ENCODE peak calls at places on chromosome 16, in seven cellular contexts. One of them, this sample, is unnamed. For H3K27me3, the result is how much of the 10 kb centered on the place peaks cover.

GRCh38 chr16:54055864-54056263 is 230.7 kb downstream of the IRX3 start:
- DNase-seq in heart left ventricle: no peak
- DNase-seq in colonic mucosa: no peak
- DNase-seq in H9: no peak
- DNase-seq in uterus: no peak
- DNase-seq in upper lobe of right lung: no peak
- DNase-seq in transverse colon: no peak
- DNase-seq in this sample: no peak

GRCh38 chr16:88810166-88810867 is 1.4 kb downstream of the APRT start:
- DNase-seq in transverse colon: no peak
- DNase-seq in upper lobe of right lung: peak
- DNase-seq in uterus: no peak
- DNase-seq in colonic mucosa: no peak
- DNase-seq in heart left ventricle: peak
- DNase-seq in H9: peak
- DNase-seq in this sample: no peak

GRCh38 chr16:1125471-1125870 is 27.4 kb upstream of the CACNA1H start:
- DNase-seq in uterus: no peak
- DNase-seq in upper lobe of right lung: no peak
- DNase-seq in transverse colon: peak
- DNase-seq in H9: no peak
- DNase-seq in heart left ventricle: no peak
- DNase-seq in colonic mucosa: no peak
- DNase-seq in this sample: no peak

GRCh38 chr16:22670551-22670970 is 143.4 kb upstream of the HS3ST2 start:
- DNase-seq in colonic mucosa: no peak
- DNase-seq in upper lobe of right lung: no peak
- DNase-seq in H9: peak
- DNase-seq in uterus: no peak
- DNase-seq in heart left ventricle: no peak
- DNase-seq in transverse colon: no peak
- DNase-seq in this sample: no peak

GRCh38 chr16:21501869-21502667 is 97.3 kb upstream of the METTL9 start:
- DNase-seq in uterus: peak
- DNase-seq in transverse colon: peak
- DNase-seq in H9: peak
- DNase-seq in heart left ventricle: peak
- DNase-seq in colonic mucosa: peak
- DNase-seq in upper lobe of right lung: peak
- DNase-seq in this sample: peak

GRCh38 chr16:8713635-8714097 is 39.2 kb downstream of the ABAT start:
- DNase-seq in transverse colon: no peak
- DNase-seq in uterus: no peak
- DNase-seq in heart left ventricle: no peak
- DNase-seq in H9: no peak
- DNase-seq in upper lobe of right lung: no peak
- DNase-seq in colonic mucosa: no peak
- DNase-seq in this sample: no peak

GRCh38 chr16:22016927-22017326 is 9.0 kb downstream of the MOSMO start:
- DNase-seq in transverse colon: no peak
- DNase-seq in upper lobe of right lung: no peak
- DNase-seq in uterus: no peak
- DNase-seq in heart left ventricle: no peak
- DNase-seq in colonic mucosa: no peak
- DNase-seq in H9: no peak
- DNase-seq in this sample: no peak

GRCh38 chr16:19481291-19481690 is 40.6 kb downstream of the GDE1 start:
- DNase-seq in heart left ventricle: no peak
- DNase-seq in transverse colon: no peak
- DNase-seq in upper lobe of right lung: no peak
- DNase-seq in colonic mucosa: no peak
- DNase-seq in uterus: no peak
- DNase-seq in H9: no peak
- DNase-seq in this sample: no peak

GRCh38 chr16:83409347-83409746 is 398.4 kb upstream of the HSBP1 start:
- DNase-seq in uterus: no peak
- DNase-seq in upper lobe of right lung: no peak
- DNase-seq in colonic mucosa: no peak
- DNase-seq in transverse colon: no peak
- DNase-seq in heart left ventricle: no peak
- DNase-seq in H9: no peak
- DNase-seq in this sample: no peak

GRCh38 chr16:10605636-10606035 is 25.2 kb upstream of the EMP2 start:
- DNase-seq in uterus: no peak
- DNase-seq in upper lobe of right lung: no peak
- DNase-seq in heart left ventricle: no peak
- DNase-seq in colonic mucosa: no peak
- DNase-seq in H9: no peak
- DNase-seq in transverse colon: no peak
- DNase-seq in this sample: no peak

GRCh38 chr16:31876955-31877828 is 3.6 kb downstream of the ZNF267 start:
- DNase-seq in upper lobe of right lung: no peak
- DNase-seq in uterus: no peak
- DNase-seq in H9: no peak
- DNase-seq in transverse colon: no peak
- DNase-seq in colonic mucosa: no peak
- DNase-seq in heart left ventricle: no peak
- DNase-seq in this sample: peak

GRCh38 chr16:89599902-89600301 is 13.5 kb upstream of the DPEP1 start:
- DNase-seq in colonic mucosa: no peak
- DNase-seq in heart left ventricle: no peak
- DNase-seq in uterus: no peak
- DNase-seq in upper lobe of right lung: no peak
- DNase-seq in transverse colon: no peak
- DNase-seq in H9: no peak
- DNase-seq in this sample: no peak

GRCh38 chr16:54236761-54237160 is 49.8 kb downstream of the IRX3 start:
- DNase-seq in heart left ventricle: no peak
- DNase-seq in H9: no peak
- DNase-seq in upper lobe of right lung: no peak
- DNase-seq in colonic mucosa: no peak
- DNase-seq in transverse colon: no peak
- DNase-seq in uterus: no peak
- DNase-seq in this sample: no peak

GRCh38 chr16:46817961-46818360 is 13.0 kb downstream of the C16orf87 start:
- DNase-seq in heart left ventricle: no peak
- DNase-seq in transverse colon: no peak
- DNase-seq in colonic mucosa: no peak
- DNase-seq in H9: no peak
- DNase-seq in uterus: no peak
- DNase-seq in upper lobe of right lung: no peak
- DNase-seq in this sample: no peak

GRCh38 chr16:87620201-87620495 is 17.8 kb downstream of the JPH3 start:
- DNase-seq in uterus: no peak
- DNase-seq in transverse colon: no peak
- DNase-seq in upper lobe of right lung: no peak
- DNase-seq in H9: peak
- DNase-seq in colonic mucosa: no peak
- DNase-seq in heart left ventricle: no peak
- DNase-seq in this sample: no peak

GRCh38 chr16:89598199-89598598 is 15.2 kb upstream of the DPEP1 start:
- DNase-seq in heart left ventricle: no peak
- DNase-seq in upper lobe of right lung: no peak
- DNase-seq in colonic mucosa: no peak
- DNase-seq in uterus: no peak
- DNase-seq in H9: no peak
- DNase-seq in transverse colon: no peak
- DNase-seq in this sample: no peak

GRCh38 chr16:3129137-3130131 is 5.4 kb upstream of the ZNF213 start:
- DNase-seq in upper lobe of right lung: peak
- DNase-seq in H9: peak
- DNase-seq in colonic mucosa: peak
- DNase-seq in heart left ventricle: peak
- DNase-seq in transverse colon: peak
- DNase-seq in uterus: peak
- DNase-seq in this sample: peak

DNA sequence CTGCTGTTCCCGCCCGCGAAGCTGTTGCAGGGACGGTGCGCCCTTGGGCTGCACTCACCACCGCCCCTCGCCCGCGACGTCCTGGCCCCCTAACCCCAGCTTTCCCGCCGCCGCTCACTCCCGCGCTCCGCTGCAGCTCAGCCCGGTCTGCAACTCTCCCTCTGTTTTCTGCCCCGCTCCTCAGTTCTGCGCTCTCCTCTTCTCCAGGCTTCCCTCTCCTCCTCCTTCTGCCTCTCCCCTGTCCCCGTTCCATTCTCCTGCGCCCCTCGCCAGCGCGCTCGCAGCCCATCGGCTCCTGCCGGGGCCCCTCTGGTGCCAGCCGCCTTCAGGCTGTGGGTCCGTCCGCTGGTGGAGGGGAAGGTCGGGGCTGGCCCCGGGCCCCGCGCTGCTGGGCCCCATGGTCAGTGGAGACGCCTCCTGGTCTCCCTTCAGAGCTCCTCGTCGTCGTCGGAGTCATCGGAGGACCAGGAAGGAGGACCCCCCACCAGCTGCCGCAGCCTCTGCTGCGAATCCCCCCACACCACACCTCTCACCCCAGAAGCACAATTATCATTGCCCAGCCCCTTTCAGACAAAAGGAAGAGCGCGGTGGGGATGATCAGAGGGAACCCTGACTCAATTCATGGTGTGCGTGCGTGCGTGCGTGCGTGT is 223.2 kb upstream of the FOXF1 start:
- DNase-seq in heart left ventricle: no peak
- DNase-seq in transverse colon: no peak
- DNase-seq in colonic mucosa: peak
- DNase-seq in uterus: no peak
- DNase-seq in upper lobe of right lung: no peak
- DNase-seq in H9: peak
- DNase-seq in this sample: no peak
- H3K27me3 ChIP-seq in heart left ventricle: half or more
- H3K27me3 ChIP-seq in transverse colon: half or more
- H3K27me3 ChIP-seq in colonic mucosa: under half
- H3K27me3 ChIP-seq in uterus: half or more
- H3K27me3 ChIP-seq in upper lobe of right lung: under half
- H3K27me3 ChIP-seq in H9: half or more
- H3K27me3 ChIP-seq in this sample: under half

GRCh38 chr16:14263769-14264168 is 192.7 kb downstream of the MRTFB start:
- DNase-seq in upper lobe of right lung: no peak
- DNase-seq in colonic mucosa: no peak
- DNase-seq in transverse colon: no peak
- DNase-seq in H9: no peak
- DNase-seq in heart left ventricle: no peak
- DNase-seq in uterus: no peak
- DNase-seq in this sample: no peak

GRCh38 chr16:14268073-14268472 is 197.0 kb downstream of the MRTFB start:
- DNase-seq in uterus: no peak
- DNase-seq in transverse colon: no peak
- DNase-seq in H9: no peak
- DNase-seq in heart left ventricle: no peak
- DNase-seq in colonic mucosa: no peak
- DNase-seq in upper lobe of right lung: no peak
- DNase-seq in this sample: no peak

GRCh38 chr16:14263011-14263410 is 191.9 kb downstream of the MRTFB start:
- DNase-seq in transverse colon: no peak
- DNase-seq in uterus: no peak
- DNase-seq in colonic mucosa: no peak
- DNase-seq in upper lobe of right lung: no peak
- DNase-seq in heart left ventricle: no peak
- DNase-seq in H9: no peak
- DNase-seq in this sample: no peak

GRCh38 chr16:14264560-14264959 is 193.4 kb downstream of the MRTFB start:
- DNase-seq in colonic mucosa: no peak
- DNase-seq in upper lobe of right lung: no peak
- DNase-seq in H9: no peak
- DNase-seq in uterus: no peak
- DNase-seq in heart left ventricle: no peak
- DNase-seq in transverse colon: no peak
- DNase-seq in this sample: no peak
- H3K27me3 ChIP-seq in colonic mucosa: under half
- H3K27me3 ChIP-seq in upper lobe of right lung: under half
- H3K27me3 ChIP-seq in H9: under half
- H3K27me3 ChIP-seq in uterus: under half
- H3K27me3 ChIP-seq in heart left ventricle: under half
- H3K27me3 ChIP-seq in transverse colon: under half
- H3K27me3 ChIP-seq in this sample: under half

GRCh38 chr16:48846277-48846676 is 236.3 kb upstream of the N4BP1 start:
- DNase-seq in transverse colon: no peak
- DNase-seq in upper lobe of right lung: no peak
- DNase-seq in colonic mucosa: no peak
- DNase-seq in uterus: no peak
- DNase-seq in heart left ventricle: no peak
- DNase-seq in H9: no peak
- DNase-seq in this sample: no peak
- H3K27me3 ChIP-seq in transverse colon: under half
- H3K27me3 ChIP-seq in upper lobe of right lung: under half
- H3K27me3 ChIP-seq in colonic mucosa: under half
- H3K27me3 ChIP-seq in uterus: under half
- H3K27me3 ChIP-seq in heart left ventricle: under half
- H3K27me3 ChIP-seq in H9: under half
- H3K27me3 ChIP-seq in this sample: under half

DNA sequence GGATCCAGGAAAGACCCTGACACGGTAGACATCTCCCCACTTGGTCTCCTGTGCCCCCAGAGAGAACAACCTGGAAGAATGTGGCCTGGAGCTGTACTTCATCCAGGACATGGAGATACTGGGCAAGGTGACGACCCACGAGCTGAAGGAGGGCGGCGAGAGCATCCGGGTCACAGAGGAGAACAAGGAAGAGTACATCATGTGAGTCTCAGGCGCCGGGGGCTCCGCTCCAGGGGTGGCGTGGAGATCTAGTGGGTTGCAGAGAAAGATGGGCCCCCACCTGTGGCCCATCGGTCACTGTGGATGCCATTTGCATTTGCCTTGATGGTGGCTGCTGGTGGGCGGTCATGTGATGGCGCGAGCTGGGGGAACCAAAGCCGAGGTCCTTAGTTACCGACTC is 14.9 kb upstream of the CLEC18A start:
- DNase-seq in heart left ventricle: no peak
- DNase-seq in H9: no peak
- DNase-seq in transverse colon: no peak
- DNase-seq in colonic mucosa: no peak
- DNase-seq in uterus: no peak
- DNase-seq in upper lobe of right lung: no peak
- DNase-seq in this sample: no peak
- H3K27me3 ChIP-seq in heart left ventricle: under half
- H3K27me3 ChIP-seq in H9: under half
- H3K27me3 ChIP-seq in transverse colon: under half
- H3K27me3 ChIP-seq in colonic mucosa: under half
- H3K27me3 ChIP-seq in uterus: under half
- H3K27me3 ChIP-seq in upper lobe of right lung: under half
- H3K27me3 ChIP-seq in this sample: under half

DNA sequence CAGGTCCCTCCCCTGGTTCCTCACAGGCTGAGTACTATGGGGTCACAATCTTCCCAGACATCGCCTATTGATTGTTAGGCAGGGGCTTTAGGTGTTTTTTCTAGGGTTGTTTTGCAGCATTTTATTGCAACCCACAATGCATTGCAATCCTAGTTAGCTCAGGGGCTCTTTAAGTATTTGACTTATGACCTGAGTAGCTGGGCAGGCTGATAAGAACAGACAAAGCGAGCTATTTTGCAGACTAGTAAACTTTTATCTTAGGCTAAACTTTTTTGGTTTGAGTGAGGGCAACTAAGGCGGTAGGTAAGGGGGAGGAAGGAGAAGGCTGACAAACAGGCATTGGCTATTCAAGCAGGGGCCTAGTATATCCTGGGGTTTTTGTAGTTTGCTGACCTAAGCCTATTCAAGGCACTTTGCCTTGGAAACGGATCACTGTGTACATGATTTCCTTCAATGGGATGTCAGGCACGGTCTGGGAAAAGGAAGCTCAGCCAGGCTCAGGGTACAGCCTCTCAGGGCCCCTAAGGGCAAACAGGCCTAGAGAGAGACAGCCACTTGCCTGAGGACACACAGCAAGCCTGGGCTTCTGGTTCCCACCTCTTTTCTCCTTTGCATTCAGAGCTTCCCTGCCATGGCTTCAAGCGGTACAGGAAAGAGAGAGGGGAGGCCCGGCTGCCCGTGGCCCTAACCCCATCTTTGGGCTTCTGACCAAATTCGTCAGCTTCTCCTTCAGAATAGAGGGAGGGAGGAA is 6.4 kb downstream of the DRC7 start:
- DNase-seq in transverse colon: no peak
- DNase-seq in uterus: no peak
- DNase-seq in upper lobe of right lung: no peak
- DNase-seq in H9: no peak
- DNase-seq in colonic mucosa: no peak
- DNase-seq in heart left ventricle: no peak
- DNase-seq in this sample: no peak
- H3K27me3 ChIP-seq in transverse colon: under half
- H3K27me3 ChIP-seq in uterus: under half
- H3K27me3 ChIP-seq in upper lobe of right lung: under half
- H3K27me3 ChIP-seq in H9: under half
- H3K27me3 ChIP-seq in colonic mucosa: under half
- H3K27me3 ChIP-seq in heart left ventricle: under half
- H3K27me3 ChIP-seq in this sample: under half